ENCODE peak calls at places on chromosome 5, in eight cellular contexts. One of them, this sample, is unnamed.

GRCh38 chr5:157150995-157151394 is 8.3 kb upstream of the MED7 start:
- DNase-seq in body of pancreas: no peak
- DNase-seq in naive thymus-derived CD4-positive, alpha-beta T cell: no peak
- DNase-seq in pancreas: no peak
- DNase-seq in heart right ventricle: no peak
- DNase-seq in uterus: no peak
- DNase-seq in ovary: no peak
- DNase-seq in HAP-1: no peak
- DNase-seq in this sample: no peak

GRCh38 chr5:135360278-135361274 is 38.5 kb downstream of the MACROH2A1 start:
- DNase-seq in body of pancreas: no peak
- DNase-seq in naive thymus-derived CD4-positive, alpha-beta T cell: no peak
- DNase-seq in pancreas: no peak
- DNase-seq in heart right ventricle: no peak
- DNase-seq in uterus: no peak
- DNase-seq in ovary: no peak
- DNase-seq in HAP-1: no peak
- DNase-seq in this sample: no peak

GRCh38 chr5:86880785-86881492 is 263.2 kb downstream of the COX7C start:
- DNase-seq in body of pancreas: peak; percentile 21
- DNase-seq in naive thymus-derived CD4-positive, alpha-beta T cell: peak; percentile 20
- DNase-seq in pancreas: peak; percentile 14
- DNase-seq in heart right ventricle: peak; percentile 44
- DNase-seq in uterus: peak; percentile 22
- DNase-seq in ovary: no peak
- DNase-seq in HAP-1: peak; percentile 54
- DNase-seq in this sample: no peak

GRCh38 chr5:55313870-55314617 is 6.3 kb downstream of the MTREX start:
- DNase-seq in body of pancreas: no peak
- DNase-seq in naive thymus-derived CD4-positive, alpha-beta T cell: no peak
- DNase-seq in pancreas: no peak
- DNase-seq in heart right ventricle: no peak
- DNase-seq in uterus: no peak
- DNase-seq in ovary: no peak
- DNase-seq in HAP-1: no peak
- DNase-seq in this sample: no peak

GRCh38 chr5:146765089-146765832 is 113.3 kb downstream of the PPP2R2B start:
- DNase-seq in body of pancreas: no peak
- DNase-seq in naive thymus-derived CD4-positive, alpha-beta T cell: no peak
- DNase-seq in pancreas: no peak
- DNase-seq in heart right ventricle: no peak
- DNase-seq in uterus: no peak
- DNase-seq in ovary: no peak
- DNase-seq in HAP-1: no peak
- DNase-seq in this sample: no peak

GRCh38 chr5:98106116-98107088 is 667.1 kb upstream of the RGMB start:
- DNase-seq in body of pancreas: no peak
- DNase-seq in naive thymus-derived CD4-positive, alpha-beta T cell: no peak
- DNase-seq in pancreas: no peak
- DNase-seq in heart right ventricle: no peak
- DNase-seq in uterus: no peak
- DNase-seq in ovary: no peak
- DNase-seq in HAP-1: no peak
- DNase-seq in this sample: no peak

GRCh38 chr5:139960723-139961383 is 82.2 kb downstream of the NRG2 start:
- DNase-seq in body of pancreas: no peak
- DNase-seq in naive thymus-derived CD4-positive, alpha-beta T cell: no peak
- DNase-seq in pancreas: no peak
- DNase-seq in heart right ventricle: no peak
- DNase-seq in uterus: no peak
- DNase-seq in ovary: no peak
- DNase-seq in HAP-1: no peak
- DNase-seq in this sample: no peak

GRCh38 chr5:37043693-37044092 is 167.1 kb downstream of the NIPBL start:
- DNase-seq in body of pancreas: no peak
- DNase-seq in naive thymus-derived CD4-positive, alpha-beta T cell: no peak
- DNase-seq in pancreas: no peak
- DNase-seq in heart right ventricle: no peak
- DNase-seq in uterus: no peak
- DNase-seq in ovary: no peak
- DNase-seq in HAP-1: peak; percentile 12
- DNase-seq in this sample: no peak

GRCh38 chr5:100827481-100827889 is 75.6 kb downstream of the ST8SIA4 start:
- DNase-seq in body of pancreas: no peak
- DNase-seq in naive thymus-derived CD4-positive, alpha-beta T cell: no peak
- DNase-seq in pancreas: no peak
- DNase-seq in heart right ventricle: no peak
- DNase-seq in uterus: no peak
- DNase-seq in ovary: no peak
- DNase-seq in HAP-1: no peak
- DNase-seq in this sample: no peak

GRCh38 chr5:64606926-64607325 is 83.4 kb upstream of the SHISAL2B start:
- DNase-seq in body of pancreas: no peak
- DNase-seq in naive thymus-derived CD4-positive, alpha-beta T cell: no peak
- DNase-seq in pancreas: no peak
- DNase-seq in heart right ventricle: no peak
- DNase-seq in uterus: no peak
- DNase-seq in ovary: no peak
- DNase-seq in HAP-1: no peak
- DNase-seq in this sample: no peak

GRCh38 chr5:135950611-135951010 is 4.2 kb downstream of the LECT2 start:
- DNase-seq in body of pancreas: no peak
- DNase-seq in naive thymus-derived CD4-positive, alpha-beta T cell: no peak
- DNase-seq in pancreas: no peak
- DNase-seq in heart right ventricle: no peak
- DNase-seq in uterus: no peak
- DNase-seq in ovary: no peak
- DNase-seq in HAP-1: no peak
- DNase-seq in this sample: no peak

GRCh38 chr5:137613554-137614265 is 114.6 kb upstream of the SPOCK1 start:
- DNase-seq in body of pancreas: no peak
- DNase-seq in naive thymus-derived CD4-positive, alpha-beta T cell: no peak
- DNase-seq in pancreas: no peak
- DNase-seq in heart right ventricle: no peak
- DNase-seq in uterus: no peak
- DNase-seq in ovary: no peak
- DNase-seq in HAP-1: no peak
- DNase-seq in this sample: no peak

GRCh38 chr5:38783011-38783551 is 62.7 kb upstream of the OSMR start:
- DNase-seq in body of pancreas: no peak
- DNase-seq in naive thymus-derived CD4-positive, alpha-beta T cell: no peak
- DNase-seq in pancreas: no peak
- DNase-seq in heart right ventricle: peak; percentile 38
- DNase-seq in uterus: no peak
- DNase-seq in ovary: no peak
- DNase-seq in HAP-1: no peak
- DNase-seq in this sample: no peak

GRCh38 chr5:165805756-165806155 is 2300.3 kb downstream of the MAT2B start:
- DNase-seq in body of pancreas: no peak
- DNase-seq in naive thymus-derived CD4-positive, alpha-beta T cell: no peak
- DNase-seq in pancreas: no peak
- DNase-seq in heart right ventricle: no peak
- DNase-seq in uterus: no peak
- DNase-seq in ovary: no peak
- DNase-seq in HAP-1: peak; percentile 44
- DNase-seq in this sample: no peak

GRCh38 chr5:53691014-53691413 is 130.6 kb downstream of the NDUFS4 start:
- DNase-seq in body of pancreas: no peak
- DNase-seq in naive thymus-derived CD4-positive, alpha-beta T cell: no peak
- DNase-seq in pancreas: no peak
- DNase-seq in heart right ventricle: no peak
- DNase-seq in uterus: no peak
- DNase-seq in ovary: no peak
- DNase-seq in HAP-1: no peak
- DNase-seq in this sample: no peak
- H3K9me3 ChIP-seq in body of pancreas: peaks cover 12% of the 10 kb centered on the region
- H3K9me3 ChIP-seq in naive thymus-derived CD4-positive, alpha-beta T cell: no peaks in the 10 kb centered on the region
- H3K9me3 ChIP-seq in pancreas: no peaks in the 10 kb centered on the region
- H3K9me3 ChIP-seq in heart right ventricle: peaks cover 70% of the 10 kb centered on the region
- H3K9me3 ChIP-seq in uterus: peaks cover 38% of the 10 kb centered on the region
- H3K9me3 ChIP-seq in ovary: no peaks in the 10 kb centered on the region
- H3K9me3 ChIP-seq in HAP-1: no peaks in the 10 kb centered on the region
- H3K9me3 ChIP-seq in this sample: peaks cover 10% of the 10 kb centered on the region

GRCh38 chr5:107149243-107149642 is 521.5 kb downstream of the EFNA5 start:
- DNase-seq in body of pancreas: no peak
- DNase-seq in naive thymus-derived CD4-positive, alpha-beta T cell: no peak
- DNase-seq in pancreas: no peak
- DNase-seq in heart right ventricle: no peak
- DNase-seq in uterus: no peak
- DNase-seq in ovary: no peak
- DNase-seq in HAP-1: no peak
- DNase-seq in this sample: no peak
- H3K9me3 ChIP-seq in body of pancreas: no peaks in the 10 kb centered on the region
- H3K9me3 ChIP-seq in naive thymus-derived CD4-positive, alpha-beta T cell: no peaks in the 10 kb centered on the region
- H3K9me3 ChIP-seq in pancreas: no peaks in the 10 kb centered on the region
- H3K9me3 ChIP-seq in heart right ventricle: no peaks in the 10 kb centered on the region
- H3K9me3 ChIP-seq in uterus: no peaks in the 10 kb centered on the region
- H3K9me3 ChIP-seq in ovary: no peaks in the 10 kb centered on the region
- H3K9me3 ChIP-seq in HAP-1: no peaks in the 10 kb centered on the region
- H3K9me3 ChIP-seq in this sample: no peaks in the 10 kb centered on the region

DNA sequence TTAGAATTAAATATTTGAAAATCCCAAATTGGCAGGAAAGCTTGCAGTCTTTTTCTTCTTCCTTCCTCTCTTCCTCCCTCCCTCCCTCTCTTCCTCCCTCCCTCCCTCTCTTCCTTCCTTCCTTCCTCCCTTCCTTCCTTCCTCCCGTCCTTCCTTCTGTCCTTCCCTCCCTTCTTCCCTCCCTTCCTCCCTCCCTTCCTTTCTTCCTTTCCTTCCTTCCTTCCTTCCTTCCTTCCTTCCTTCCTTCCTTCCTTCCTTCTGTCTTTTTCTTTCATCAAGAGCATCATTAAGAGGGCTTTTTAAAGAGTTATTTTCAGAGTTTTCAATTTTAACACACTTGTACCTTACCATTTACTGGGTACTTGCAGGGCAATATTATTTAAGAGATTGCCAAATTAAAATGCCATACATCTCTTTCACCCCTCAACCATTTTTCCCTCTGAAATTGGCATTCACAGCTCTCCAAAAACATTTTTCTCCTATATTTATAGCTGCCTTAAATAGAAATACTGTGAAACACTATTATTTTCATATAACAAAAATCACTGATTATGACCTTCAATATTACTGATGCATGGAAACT is 99.2 kb upstream of the C6 start:
- DNase-seq in body of pancreas: no peak
- DNase-seq in naive thymus-derived CD4-positive, alpha-beta T cell: no peak
- DNase-seq in pancreas: no peak
- DNase-seq in heart right ventricle: no peak
- DNase-seq in uterus: no peak
- DNase-seq in ovary: no peak
- DNase-seq in HAP-1: no peak
- DNase-seq in this sample: no peak
- H3K9me3 ChIP-seq in body of pancreas: no peaks in the 10 kb centered on the region
- H3K9me3 ChIP-seq in naive thymus-derived CD4-positive, alpha-beta T cell: no peaks in the 10 kb centered on the region
- H3K9me3 ChIP-seq in pancreas: no peaks in the 10 kb centered on the region
- H3K9me3 ChIP-seq in heart right ventricle: peaks cover 2% of the 10 kb centered on the region
- H3K9me3 ChIP-seq in uterus: no peaks in the 10 kb centered on the region
- H3K9me3 ChIP-seq in ovary: no peaks in the 10 kb centered on the region
- H3K9me3 ChIP-seq in HAP-1: no peaks in the 10 kb centered on the region
- H3K9me3 ChIP-seq in this sample: no peaks in the 10 kb centered on the region

DNA sequence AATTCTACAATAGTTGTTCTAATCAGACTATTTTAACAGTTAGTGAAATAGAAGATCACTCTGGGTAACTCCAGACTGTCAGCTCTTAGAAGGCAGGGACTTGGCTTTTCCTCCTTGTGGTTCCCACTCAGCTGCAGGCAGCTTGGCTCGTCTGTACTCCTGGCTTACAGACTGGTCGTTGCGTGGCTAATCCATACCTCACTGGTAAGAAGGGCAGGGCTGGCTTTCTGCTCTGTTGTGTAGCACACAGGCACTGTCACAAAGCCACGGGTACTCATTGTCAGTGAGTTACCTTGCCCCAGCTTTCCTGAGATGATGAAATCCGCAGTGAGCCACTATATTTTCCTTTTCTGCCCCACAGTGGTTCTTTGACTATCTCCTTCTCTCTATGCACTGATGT is 1.8 kb upstream of the PRLR start:
- DNase-seq in body of pancreas: no peak
- DNase-seq in naive thymus-derived CD4-positive, alpha-beta T cell: no peak
- DNase-seq in pancreas: no peak
- DNase-seq in heart right ventricle: no peak
- DNase-seq in uterus: no peak
- DNase-seq in ovary: no peak
- DNase-seq in HAP-1: no peak
- DNase-seq in this sample: no peak
- H3K9me3 ChIP-seq in body of pancreas: no peaks in the 10 kb centered on the region
- H3K9me3 ChIP-seq in naive thymus-derived CD4-positive, alpha-beta T cell: no peaks in the 10 kb centered on the region
- H3K9me3 ChIP-seq in pancreas: no peaks in the 10 kb centered on the region
- H3K9me3 ChIP-seq in heart right ventricle: no peaks in the 10 kb centered on the region
- H3K9me3 ChIP-seq in uterus: no peaks in the 10 kb centered on the region
- H3K9me3 ChIP-seq in ovary: no peaks in the 10 kb centered on the region
- H3K9me3 ChIP-seq in HAP-1: no peaks in the 10 kb centered on the region
- H3K9me3 ChIP-seq in this sample: no peaks in the 10 kb centered on the region

DNA sequence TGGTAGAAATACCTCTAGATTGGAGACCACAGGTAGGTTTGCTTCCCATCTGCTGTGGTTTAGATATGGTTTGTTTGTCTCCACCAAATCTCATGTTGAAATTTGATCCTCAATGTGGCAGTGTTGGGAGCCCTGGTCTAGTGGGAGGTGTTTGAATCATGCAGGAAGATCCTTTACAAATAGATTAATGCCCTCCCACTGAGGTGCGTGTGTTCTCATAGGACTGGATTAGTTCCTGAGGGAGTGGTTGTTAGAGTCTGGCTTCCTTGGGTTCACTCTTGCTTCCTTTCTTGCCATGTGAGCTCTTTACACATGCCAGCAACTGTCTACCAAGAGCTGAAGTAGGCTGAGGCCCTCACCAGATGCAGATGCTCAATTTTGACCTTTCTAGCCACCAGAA is 391.1 kb upstream of the GRIA1 start:
- DNase-seq in body of pancreas: no peak
- DNase-seq in naive thymus-derived CD4-positive, alpha-beta T cell: no peak
- DNase-seq in pancreas: no peak
- DNase-seq in heart right ventricle: no peak
- DNase-seq in uterus: no peak
- DNase-seq in ovary: no peak
- DNase-seq in HAP-1: no peak
- DNase-seq in this sample: no peak
- H3K9me3 ChIP-seq in body of pancreas: no peaks in the 10 kb centered on the region
- H3K9me3 ChIP-seq in naive thymus-derived CD4-positive, alpha-beta T cell: no peaks in the 10 kb centered on the region
- H3K9me3 ChIP-seq in pancreas: no peaks in the 10 kb centered on the region
- H3K9me3 ChIP-seq in heart right ventricle: peaks cover 1% of the 10 kb centered on the region
- H3K9me3 ChIP-seq in uterus: no peaks in the 10 kb centered on the region
- H3K9me3 ChIP-seq in ovary: no peaks in the 10 kb centered on the region
- H3K9me3 ChIP-seq in HAP-1: no peaks in the 10 kb centered on the region
- H3K9me3 ChIP-seq in this sample: no peaks in the 10 kb centered on the region